ENCODE peak calls at places on chromosomes 2 and 18, in seven cellular contexts. W is IMR-90; C is effector memory CD4-positive, alpha-beta T cell; E is neural progenitor cell; B is PC-9; D is dorsolateral prefrontal cortex; I is ascending aorta. N is an unnamed sample.

GRCh38 chr2:86017901-86018896 is 87.5 kb downstream of the POLR1A start:
- DNase-seq in W (peak; percentile 47), C (no peak), E (no peak), B (peak; percentile 66), D (no peak), I (peak; percentile 76), N (no peak)

GRCh38 chr2:24360050-24360962 is at the start of gene ITSN2:
- DNase-seq in W (peak; percentile 49), C (peak; percentile 71), E (peak; percentile 91), B (peak; percentile 64), D (peak; percentile 74), I (peak; percentile 88), N (no peak)

GRCh38 chr2:235083822-235084221 is 132.0 kb downstream of the SH3BP4 start:
- DNase-seq in W (no peak), C (no peak), E (no peak), B (no peak), D (no peak), I (no peak), N (no peak)

GRCh38 chr2:126720031-126720368 is 64.0 kb downstream of the GYPC start:
- DNase-seq in W (peak; percentile 68), C (no peak), E (no peak), B (no peak), D (no peak), I (no peak), N (no peak)

GRCh38 chr2:234911271-234911670 is 40.5 kb upstream of the SH3BP4 start:
- DNase-seq in W (peak; percentile 83), C (no peak), E (no peak), B (peak; percentile 89), D (no peak), I (no peak), N (peak; percentile 60)

GRCh38 chr2:145041706-145042105 is 521.8 kb upstream of the ZEB2 start:
- DNase-seq in W (no peak), C (no peak), E (no peak), B (no peak), D (no peak), I (no peak), N (no peak)

GRCh38 chr2:55511508-55512124 is 7.9 kb upstream of the CFAP36 start:
- DNase-seq in W (peak; percentile 50), C (no peak), E (peak; percentile 64), B (no peak), D (no peak), I (no peak), N (no peak)

GRCh38 chr2:3745901-3746300 is 42.5 kb downstream of the DCDC2C start:
- DNase-seq in W (no peak), C (no peak), E (no peak), B (no peak), D (no peak), I (no peak), N (no peak)

GRCh38 chr2:54903736-54904554 is 146.3 kb downstream of the RTN4 start:
- DNase-seq in W (peak; percentile 99), C (peak; percentile 20), E (no peak), B (peak; percentile 97), D (peak; percentile 66), I (peak; percentile 77), N (peak; percentile 96)

GRCh38 chr18:26175481-26175880 is 41.8 kb downstream of the PSMA8 start:
- DNase-seq in W (no peak), C (no peak), E (no peak), B (no peak), D (no peak), I (no peak), N (no peak)

GRCh38 chr2:43542285-43542933 is 53.4 kb downstream of the THADA start:
- DNase-seq in W (peak; percentile 68), C (no peak), E (peak; percentile 27), B (peak; percentile 56), D (no peak), I (no peak), N (no peak)

GRCh38 chr2:101106453-101107181 is 44.6 kb downstream of the TBC1D8 start:
- DNase-seq in W (peak; percentile 1), C (no peak), E (no peak), B (no peak), D (no peak), I (no peak), N (no peak)

GRCh38 chr2:173299764-173300163 is 54.9 kb upstream of the CDCA7 start:
- DNase-seq in W (no peak), C (no peak), E (no peak), B (no peak), D (no peak), I (no peak), N (no peak)

GRCh38 chr2:100765481-100765880 is 54.5 kb upstream of the NPAS2 start:
- DNase-seq in W (no peak), C (no peak), E (no peak), B (no peak), D (no peak), I (no peak), N (no peak)

GRCh38 chr18:55475916-55476315 is 112.1 kb downstream of the TCF4 start:
- DNase-seq in W (no peak), C (no peak), E (no peak), B (no peak), D (no peak), I (no peak), N (no peak)

DNA sequence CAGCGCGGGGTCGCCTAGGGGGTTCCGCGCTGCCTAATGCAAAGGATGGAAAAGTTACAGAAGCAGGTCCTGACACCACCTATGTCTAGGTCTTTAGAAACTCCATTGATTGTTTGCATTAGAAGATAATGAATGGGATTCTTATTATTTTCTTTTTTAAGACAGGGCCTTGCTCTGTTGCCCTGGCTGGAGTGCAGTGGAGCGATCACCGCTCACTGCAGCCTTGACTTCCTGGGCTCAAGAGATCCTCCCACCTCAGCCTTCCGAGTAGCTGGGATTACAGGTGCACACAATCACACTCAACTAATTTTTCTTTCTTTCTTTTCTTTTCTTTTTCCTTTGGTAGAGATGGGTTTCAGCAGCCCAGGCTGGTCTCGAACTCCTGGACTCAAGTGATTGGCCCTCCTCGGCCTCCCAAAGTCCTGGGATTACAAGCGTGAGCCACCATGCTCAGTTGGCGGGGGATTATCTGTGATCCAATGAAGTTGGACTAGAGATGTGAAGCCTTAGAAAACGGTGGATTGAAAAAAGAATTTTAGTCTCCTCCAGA is 761 bp upstream of the IDH1 start:
- DNase-seq in W (no peak), C (no peak), E (no peak), B (no peak), D (no peak), I (no peak), N (no peak)
- H3K27ac ChIP-seq in W (peak overlapping the region; percentile 73), C (peak overlapping the region; percentile 38), E (peak overlapping the region; percentile 84), B (peak overlapping the region; percentile 43), D (peak overlapping the region; percentile 81), I (peak overlapping the region; percentile 62), N (peak overlapping the region; percentile 67)

GRCh38 chr2:158072361-158072760 is 29.3 kb upstream of the UPP2 start:
- DNase-seq in W (no peak), C (no peak), E (no peak), B (no peak), D (no peak), I (no peak), N (no peak)
- H3K27ac ChIP-seq in W (no peak overlapping the region), C (no peak overlapping the region), E (no peak overlapping the region), B (no peak overlapping the region), D (no peak overlapping the region), I (no peak overlapping the region), N (no peak overlapping the region)

GRCh38 chr2:188294547-188294946 is 2.9 kb downstream of the GULP1 start:
- DNase-seq in W (peak; percentile 24), C (no peak), E (no peak), B (no peak), D (no peak), I (no peak), N (no peak)
- H3K27ac ChIP-seq in W (no peak overlapping the region), C (no peak overlapping the region), E (peak overlapping the region; percentile 77), B (peak overlapping the region; percentile 80), D (no peak overlapping the region), I (peak overlapping the region; percentile 97), N (peak overlapping the region; percentile 85)

GRCh38 chr18:23994361-23994902 is 20.1 kb upstream of the TTC39C start:
- DNase-seq in W (peak; percentile 96), C (peak; percentile 40), E (peak; percentile 21), B (peak; percentile 80), D (no peak), I (peak; percentile 27), N (peak; percentile 90)

GRCh38 chr18:23992119-23992940 is 22.2 kb upstream of the TTC39C start:
- DNase-seq in W (peak; percentile 38), C (peak; percentile 56), E (no peak), B (peak; percentile 45), D (peak; percentile 45), I (no peak), N (peak; percentile 67)

GRCh38 chr18:23990474-23991410 is 23.8 kb upstream of the TTC39C start:
- DNase-seq in W (peak; percentile 46), C (no peak), E (no peak), B (no peak), D (no peak), I (no peak), N (no peak)

GRCh38 chr18:23995180-23995579 is 19.4 kb upstream of the TTC39C start:
- DNase-seq in W (no peak), C (no peak), E (no peak), B (no peak), D (no peak), I (no peak), N (no peak)

DNA sequence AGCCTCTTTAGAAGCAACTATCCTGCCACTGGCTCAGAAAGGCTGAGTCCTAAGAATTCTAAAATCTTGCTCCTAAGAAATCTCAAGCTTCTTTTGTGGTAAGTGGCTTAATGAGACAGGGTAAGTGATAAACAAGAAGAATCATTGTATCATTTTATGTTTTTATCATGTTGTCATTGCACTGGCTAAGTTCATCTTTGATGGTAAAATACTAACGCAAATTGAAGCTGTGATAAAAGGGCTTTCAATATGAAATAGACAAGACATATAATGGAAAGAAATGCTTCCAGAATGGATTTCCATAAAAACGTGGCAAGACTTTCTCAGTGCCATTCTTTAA is 21.6 kb upstream of the TTC39C start:
- DNase-seq in W (no peak), C (no peak), E (no peak), B (no peak), D (no peak), I (no peak), N (no peak)
- H3K27ac ChIP-seq in W (no peak overlapping the region), C (peak overlapping the region; percentile 88), E (no peak overlapping the region), B (no peak overlapping the region), D (no peak overlapping the region), I (no peak overlapping the region), N (peak overlapping the region; percentile 2)

GRCh38 chr2:201798252-201798918 is 8.0 kb upstream of the CDK15 start:
- DNase-seq in W (peak; percentile 96), C (no peak), E (no peak), B (peak; percentile 89), D (no peak), I (no peak), N (peak; percentile 44)
- H3K27ac ChIP-seq in W (peak overlapping the region; percentile 92), C (no peak overlapping the region), E (no peak overlapping the region), B (peak overlapping the region; percentile 82), D (no peak overlapping the region), I (peak overlapping the region; percentile 86), N (peak overlapping the region; percentile 88)

GRCh38 chr18:78913830-78914585 is 65.6 kb upstream of the SALL3 start:
- DNase-seq in W (no peak), C (no peak), E (no peak), B (no peak), D (no peak), I (peak; percentile 52), N (no peak)
- H3K27ac ChIP-seq in W (no peak overlapping the region), C (no peak overlapping the region), E (no peak overlapping the region), B (no peak overlapping the region), D (no peak overlapping the region), I (no peak overlapping the region), N (no peak overlapping the region)

N was measured in epithelial cell of prostate.